ENCODE peak calls at places on chromosomes 16 and 17, in five cellular contexts. One of them, this sample, is unnamed.

GRCh38 chr16:80167657-80168056 is 373.1 kb upstream of the DYNLRB2 start:
- DNase-seq in T-helper 1 cell: no peak
- DNase-seq in stimulated activated CD4-positive, alpha-beta T cell treated with anti-CD3 and anti-CD28 coated beads, TNF-alpha, amount 100 ng/mL, for 1 hour: no peak
- DNase-seq in iris pigment epithelial cell: no peak
- DNase-seq in naive thymus-derived CD8-positive, alpha-beta T cell: no peak
- DNase-seq in this sample: no peak

GRCh38 chr17:36529121-36529520 is 5.5 kb downstream of the MYO19 start:
- DNase-seq in T-helper 1 cell: no peak
- DNase-seq in stimulated activated CD4-positive, alpha-beta T cell treated with anti-CD3 and anti-CD28 coated beads, TNF-alpha, amount 100 ng/mL, for 1 hour: no peak
- DNase-seq in iris pigment epithelial cell: peak
- DNase-seq in naive thymus-derived CD8-positive, alpha-beta T cell: no peak
- DNase-seq in this sample: no peak

GRCh38 chr17:69810326-69811035 is 264.5 kb upstream of the KCNJ16 start:
- DNase-seq in T-helper 1 cell: no peak
- DNase-seq in stimulated activated CD4-positive, alpha-beta T cell treated with anti-CD3 and anti-CD28 coated beads, TNF-alpha, amount 100 ng/mL, for 1 hour: no peak
- DNase-seq in iris pigment epithelial cell: peak
- DNase-seq in naive thymus-derived CD8-positive, alpha-beta T cell: no peak
- DNase-seq in this sample: no peak

GRCh38 chr16:19694989-19695388 is 23.0 kb downstream of the KNOP1 start:
- DNase-seq in T-helper 1 cell: no peak
- DNase-seq in stimulated activated CD4-positive, alpha-beta T cell treated with anti-CD3 and anti-CD28 coated beads, TNF-alpha, amount 100 ng/mL, for 1 hour: no peak
- DNase-seq in iris pigment epithelial cell: no peak
- DNase-seq in naive thymus-derived CD8-positive, alpha-beta T cell: no peak
- DNase-seq in this sample: no peak

GRCh38 chr17:57955183-57955952 is at the start of gene CUEDC1:
- DNase-seq in T-helper 1 cell: peak
- DNase-seq in stimulated activated CD4-positive, alpha-beta T cell treated with anti-CD3 and anti-CD28 coated beads, TNF-alpha, amount 100 ng/mL, for 1 hour: peak
- DNase-seq in iris pigment epithelial cell: peak
- DNase-seq in naive thymus-derived CD8-positive, alpha-beta T cell: peak
- DNase-seq in this sample: peak

GRCh38 chr17:75004371-75004770 is 8.1 kb upstream of the MRPL58 start:
- DNase-seq in T-helper 1 cell: no peak
- DNase-seq in stimulated activated CD4-positive, alpha-beta T cell treated with anti-CD3 and anti-CD28 coated beads, TNF-alpha, amount 100 ng/mL, for 1 hour: no peak
- DNase-seq in iris pigment epithelial cell: no peak
- DNase-seq in naive thymus-derived CD8-positive, alpha-beta T cell: no peak
- DNase-seq in this sample: no peak

GRCh38 chr17:46742539-46743270 is 75.8 kb downstream of the WNT3 start:
- DNase-seq in T-helper 1 cell: no peak
- DNase-seq in stimulated activated CD4-positive, alpha-beta T cell treated with anti-CD3 and anti-CD28 coated beads, TNF-alpha, amount 100 ng/mL, for 1 hour: no peak
- DNase-seq in iris pigment epithelial cell: peak
- DNase-seq in naive thymus-derived CD8-positive, alpha-beta T cell: no peak
- DNase-seq in this sample: peak

GRCh38 chr17:6427284-6427781 is 7.6 kb downstream of the AIPL1 start:
- DNase-seq in T-helper 1 cell: no peak
- DNase-seq in stimulated activated CD4-positive, alpha-beta T cell treated with anti-CD3 and anti-CD28 coated beads, TNF-alpha, amount 100 ng/mL, for 1 hour: no peak
- DNase-seq in iris pigment epithelial cell: peak
- DNase-seq in naive thymus-derived CD8-positive, alpha-beta T cell: peak
- DNase-seq in this sample: no peak

GRCh38 chr17:52235416-52235960 is 77.0 kb upstream of the CA10 start:
- DNase-seq in T-helper 1 cell: no peak
- DNase-seq in stimulated activated CD4-positive, alpha-beta T cell treated with anti-CD3 and anti-CD28 coated beads, TNF-alpha, amount 100 ng/mL, for 1 hour: no peak
- DNase-seq in iris pigment epithelial cell: no peak
- DNase-seq in naive thymus-derived CD8-positive, alpha-beta T cell: no peak
- DNase-seq in this sample: no peak

GRCh38 chr16:19808061-19808621 is 76.5 kb downstream of the GPRC5B start:
- DNase-seq in T-helper 1 cell: no peak
- DNase-seq in stimulated activated CD4-positive, alpha-beta T cell treated with anti-CD3 and anti-CD28 coated beads, TNF-alpha, amount 100 ng/mL, for 1 hour: no peak
- DNase-seq in iris pigment epithelial cell: peak
- DNase-seq in naive thymus-derived CD8-positive, alpha-beta T cell: no peak
- DNase-seq in this sample: no peak

GRCh38 chr17:41178843-41179616 is 1.0 kb upstream of the KRTAP4-2 start:
- DNase-seq in T-helper 1 cell: no peak
- DNase-seq in stimulated activated CD4-positive, alpha-beta T cell treated with anti-CD3 and anti-CD28 coated beads, TNF-alpha, amount 100 ng/mL, for 1 hour: no peak
- DNase-seq in iris pigment epithelial cell: no peak
- DNase-seq in naive thymus-derived CD8-positive, alpha-beta T cell: no peak
- DNase-seq in this sample: peak

GRCh38 chr17:45935197-45935709 is 40.9 kb downstream of the MAPT start:
- DNase-seq in T-helper 1 cell: no peak
- DNase-seq in stimulated activated CD4-positive, alpha-beta T cell treated with anti-CD3 and anti-CD28 coated beads, TNF-alpha, amount 100 ng/mL, for 1 hour: no peak
- DNase-seq in iris pigment epithelial cell: no peak
- DNase-seq in naive thymus-derived CD8-positive, alpha-beta T cell: no peak
- DNase-seq in this sample: no peak